ENCODE peak calls at places on chromosome 6, in eight cellular contexts. Z, U, N, O, Q, L, H and F are unnamed samples.

GRCh38 chr6:145866449-145867401 is 52.1 kb upstream of the FBXO30 start:
- DNase-seq in O (no peak), Z (no peak), H (no peak), Q (no peak), L (no peak), N (no peak), U (no peak), F (no peak)

GRCh38 chr6:108407952-108408351 is 113.1 kb downstream of the AFG1L start:
- DNase-seq in Q (no peak), O (no peak), N (no peak), Z (no peak), U (no peak), H (no peak), L (no peak), F (no peak)

GRCh38 chr6:36130672-36131516 is 581 bp downstream of the MAPK13 start:
- DNase-seq in L (no peak), Z (no peak), H (peak; percentile 52), N (no peak), U (peak; percentile 73), O (no peak), Q (no peak), F (peak; percentile 58)

GRCh38 chr6:122869437-122870024 is 80.5 kb downstream of the SMPDL3A start:
- DNase-seq in O (no peak), N (peak; percentile 15), Z (peak; percentile 8), H (no peak), Q (no peak), L (peak; percentile 23), U (peak; percentile 53), F (peak; percentile 54)

GRCh38 chr6:138468320-138469015 is 30.8 kb downstream of the NHSL1 start:
- DNase-seq in U (peak; percentile 89), Z (no peak), N (peak; percentile 21), H (no peak), L (peak; percentile 45), O (no peak), Q (no peak), F (peak; percentile 30)

GRCh38 chr6:107784669-107785068 is 39.4 kb downstream of the SCML4 start:
- DNase-seq in Z (no peak), H (no peak), N (no peak), L (peak; percentile 57), O (no peak), U (no peak), Q (no peak), F (no peak)

GRCh38 chr6:73451166-73452106 is 661 bp downstream of the CGAS start:
- DNase-seq in H (peak; percentile 59), U (no peak), L (peak; percentile 12), Z (no peak), O (no peak), N (peak; percentile 29), Q (no peak), F (peak; percentile 51)

GRCh38 chr6:138869343-138869742 is 73.5 kb downstream of the ECT2L start:
- DNase-seq in N (no peak), O (peak; percentile 70), U (no peak), Z (no peak), H (no peak), Q (no peak), L (peak; percentile 12), F (no peak)

GRCh38 chr6:37347177-37348145 is 6.3 kb upstream of the RNF8 start:
- DNase-seq in Q (no peak), Z (no peak), O (no peak), U (no peak), L (no peak), H (no peak), N (no peak), F (no peak)

GRCh38 chr6:112600168-112600567 is 253.0 kb downstream of the RFPL4B start:
- DNase-seq in H (no peak), O (no peak), Z (no peak), U (no peak), N (no peak), Q (no peak), L (no peak), F (no peak)
- TF ChIP-seq CTCF in H (no peak), O (no peak), Z (peak; percentile 19), U (no peak), N (no peak), Q (no peak), L (no peak), F (no peak)

DNA sequence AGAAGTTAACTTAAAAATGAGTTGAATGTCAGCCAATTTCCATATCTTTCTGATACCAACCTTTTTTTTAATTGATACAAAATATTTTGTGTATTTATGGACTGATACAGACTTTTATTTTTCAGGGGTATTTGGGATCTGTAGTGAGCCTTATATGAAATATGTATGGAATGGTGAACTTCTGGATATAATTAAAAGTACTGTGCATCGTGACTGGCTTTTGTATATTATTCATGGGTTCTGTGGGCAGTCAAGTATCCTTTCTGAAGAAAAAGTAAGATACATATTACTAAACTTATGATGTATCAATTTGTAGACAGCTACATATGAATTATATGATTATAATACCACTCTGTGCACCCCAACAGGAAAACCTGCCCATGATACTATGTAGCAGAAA is 47.1 kb downstream of the FIG4 start:
- DNase-seq in U (no peak), N (no peak), H (no peak), O (no peak), L (no peak), Z (no peak), Q (no peak), F (no peak)
- H3K27ac ChIP-seq in U (no peak overlapping the region), N (no peak overlapping the region), H (no peak overlapping the region), O (no peak overlapping the region), L (no peak overlapping the region), Z (no peak overlapping the region), Q (no peak overlapping the region), F (no peak overlapping the region)

GRCh38 chr6:93418113-93418447 is 1.3 kb downstream of the EPHA7 start:
- DNase-seq in H (no peak), Z (no peak), U (no peak), N (peak; percentile 0), O (no peak), Q (no peak), L (no peak), F (peak; percentile 3)

GRCh38 chr6:93419304-93420162 is at the start of gene EPHA7:
- DNase-seq in H (peak; percentile 39), O (peak; percentile 88), Z (peak; percentile 8), N (peak; percentile 46), L (peak; percentile 79), Q (peak; percentile 55), U (no peak), F (peak; percentile 96)

GRCh38 chr6:93417421-93417996 is 1.9 kb downstream of the EPHA7 start:
- DNase-seq in Q (no peak), L (peak; percentile 20), H (no peak), Z (no peak), N (peak; percentile 4), U (no peak), O (no peak), F (peak; percentile 36)

GRCh38 chr6:93420163-93420806 is 926 bp upstream of the EPHA7 start:
- DNase-seq in Z (no peak), U (no peak), H (no peak), Q (no peak), N (no peak), O (no peak), L (no peak), F (no peak)

GRCh38 chr6:93418448-93419303 is 683 bp downstream of the EPHA7 start:
- DNase-seq in Z (no peak), N (peak; percentile 1), L (peak; percentile 27), H (no peak), U (no peak), Q (no peak), O (no peak), F (peak; percentile 21)
- TF ChIP-seq CTCF in Z (no peak), N (no peak), L (no peak), H (no peak), U (no peak), Q (no peak), O (no peak), F (no peak)

DNA sequence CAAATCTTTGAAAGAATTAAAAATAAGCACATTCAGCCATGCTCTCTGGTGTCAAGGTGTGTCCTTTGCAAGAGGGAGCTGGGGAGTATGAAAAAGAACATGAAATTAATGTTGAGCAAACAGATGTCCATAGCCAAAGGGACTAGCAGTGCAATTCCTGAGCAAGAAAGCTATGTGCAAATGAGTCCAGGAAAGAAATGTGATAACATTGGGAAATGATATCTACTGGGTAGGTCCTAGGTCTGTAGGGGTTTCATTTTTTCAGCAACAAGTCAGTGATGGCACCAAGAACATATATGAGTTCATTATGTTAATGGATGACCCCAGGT is 169.9 kb upstream of the PHACTR1 start:
- DNase-seq in U (no peak), H (no peak), N (no peak), L (no peak), O (no peak), Z (no peak), Q (no peak), F (no peak)
- H3K27ac ChIP-seq in U (no peak overlapping the region), H (no peak overlapping the region), N (peak overlapping the region; percentile 67), L (peak overlapping the region; percentile 49), O (no peak overlapping the region), Z (no peak overlapping the region), Q (peak overlapping the region; percentile 15), F (no peak overlapping the region)

GRCh38 chr6:143539723-143540122 is 28.2 kb upstream of the FUCA2 start:
- DNase-seq in L (no peak), N (no peak), O (no peak), Q (no peak), H (no peak), U (no peak), Z (no peak), F (no peak)
- TF ChIP-seq CTCF in L (no peak), N (no peak), O (no peak), Q (no peak), H (no peak), U (no peak), Z (no peak), F (no peak)

GRCh38 chr6:11198663-11199603 is 33.5 kb downstream of the NEDD9 start:
- DNase-seq in Z (no peak), N (no peak), L (peak; percentile 32), Q (no peak), U (no peak), O (no peak), H (no peak), F (no peak)
- H3K27ac ChIP-seq in Z (no peak overlapping the region), N (peak overlapping the region; percentile 98), L (peak overlapping the region; percentile 99), Q (peak overlapping the region; percentile 83), U (peak overlapping the region; percentile 11), O (no peak overlapping the region), H (peak overlapping the region; percentile 10), F (no peak overlapping the region)

GRCh38 chr6:52190409-52190808 is 4.2 kb downstream of the IL17A start:
- DNase-seq in Q (no peak), O (no peak), N (no peak), U (no peak), H (no peak), L (no peak), Z (no peak), F (no peak)

GRCh38 chr6:52187098-52187497 is 923 bp downstream of the IL17A start:
- DNase-seq in N (no peak), H (no peak), U (no peak), Q (no peak), O (no peak), Z (no peak), L (no peak), F (no peak)

GRCh38 chr6:52195886-52196285 is 9.7 kb downstream of the IL17A start:
- DNase-seq in Z (no peak), H (no peak), U (no peak), Q (no peak), N (no peak), L (no peak), O (no peak), F (no peak)

GRCh38 chr6:52189974-52190373 is 3.8 kb downstream of the IL17A start:
- DNase-seq in U (no peak), H (no peak), N (no peak), O (no peak), Z (no peak), Q (no peak), L (no peak), F (no peak)

GRCh38 chr6:52191824-52192223 is 5.6 kb downstream of the IL17A start:
- DNase-seq in L (no peak), Q (no peak), U (peak; percentile 28), O (no peak), H (no peak), Z (no peak), N (no peak), F (no peak)
- TF ChIP-seq CTCF in L (no peak), Q (no peak), U (no peak), O (no peak), H (no peak), Z (no peak), N (no peak), F (no peak)